ENCODE peak calls at places on chromosome 19, in five cellular contexts. One of them, this sample, is unnamed.

GRCh38 chr19:32252333-32252669 is 93.1 kb upstream of the ZNF507 start:
- DNase-seq in BJ: no peak
- DNase-seq in retinal pigment epithelial cell: no peak
- DNase-seq in OCI-LY7: no peak
- DNase-seq in lower leg skin: peak
- DNase-seq in this sample: no peak

GRCh38 chr19:42091300-42092266 is 15.6 kb downstream of the ZNF574 start:
- DNase-seq in OCI-LY7: no peak
- DNase-seq in retinal pigment epithelial cell: no peak
- DNase-seq in lower leg skin: no peak
- DNase-seq in BJ: no peak
- DNase-seq in this sample: no peak

GRCh38 chr19:37361994-37362393 is 8.9 kb upstream of the ZNF527 start:
- DNase-seq in BJ: peak
- DNase-seq in OCI-LY7: no peak
- DNase-seq in lower leg skin: no peak
- DNase-seq in retinal pigment epithelial cell: peak
- DNase-seq in this sample: no peak

GRCh38 chr19:2663920-2664571 is 38.4 kb downstream of the GNG7 start:
- DNase-seq in retinal pigment epithelial cell: no peak
- DNase-seq in BJ: no peak
- DNase-seq in lower leg skin: no peak
- DNase-seq in OCI-LY7: peak
- DNase-seq in this sample: no peak

GRCh38 chr19:10182847-10183246 is 11.9 kb downstream of the DNMT1 start:
- DNase-seq in BJ: no peak
- DNase-seq in retinal pigment epithelial cell: no peak
- DNase-seq in OCI-LY7: no peak
- DNase-seq in lower leg skin: no peak
- DNase-seq in this sample: no peak

GRCh38 chr19:45473366-45474190 is 5.8 kb downstream of the FOSB start:
- DNase-seq in BJ: no peak
- DNase-seq in retinal pigment epithelial cell: no peak
- DNase-seq in OCI-LY7: no peak
- DNase-seq in lower leg skin: no peak
- DNase-seq in this sample: no peak

GRCh38 chr19:3034845-3035541 is 5.9 kb upstream of the TLE2 start:
- DNase-seq in lower leg skin: no peak
- DNase-seq in retinal pigment epithelial cell: no peak
- DNase-seq in OCI-LY7: peak
- DNase-seq in BJ: no peak
- DNase-seq in this sample: no peak

GRCh38 chr19:57559008-57559403 is 657 bp downstream of the ZNF550 start:
- DNase-seq in retinal pigment epithelial cell: no peak
- DNase-seq in lower leg skin: no peak
- DNase-seq in BJ: no peak
- DNase-seq in OCI-LY7: peak
- DNase-seq in this sample: no peak

GRCh38 chr19:16167055-16167454 is 6.3 kb downstream of the CIB3 start:
- DNase-seq in OCI-LY7: no peak
- DNase-seq in retinal pigment epithelial cell: no peak
- DNase-seq in BJ: no peak
- DNase-seq in lower leg skin: no peak
- DNase-seq in this sample: no peak

GRCh38 chr19:41350735-41351338 is 2.9 kb downstream of the TGFB1 start:
- DNase-seq in lower leg skin: no peak
- DNase-seq in OCI-LY7: no peak
- DNase-seq in BJ: no peak
- DNase-seq in retinal pigment epithelial cell: no peak
- DNase-seq in this sample: no peak

GRCh38 chr19:29884466-29884865 is 57.6 kb upstream of the URI1 start:
- DNase-seq in OCI-LY7: no peak
- DNase-seq in retinal pigment epithelial cell: no peak
- DNase-seq in BJ: no peak
- DNase-seq in lower leg skin: no peak
- DNase-seq in this sample: no peak

GRCh38 chr19:52307275-52307674 is 10.3 kb downstream of the ZNF480 start:
- DNase-seq in lower leg skin: no peak
- DNase-seq in BJ: no peak
- DNase-seq in retinal pigment epithelial cell: no peak
- DNase-seq in OCI-LY7: peak
- DNase-seq in this sample: no peak

GRCh38 chr19:51375504-51376221 is 3.2 kb upstream of the NKG7 start:
- DNase-seq in BJ: no peak
- DNase-seq in retinal pigment epithelial cell: no peak
- DNase-seq in OCI-LY7: no peak
- DNase-seq in lower leg skin: no peak
- DNase-seq in this sample: no peak

GRCh38 chr19:10655457-10656312 is 1.5 kb downstream of the ILF3 start:
- DNase-seq in retinal pigment epithelial cell: no peak
- DNase-seq in BJ: no peak
- DNase-seq in OCI-LY7: peak
- DNase-seq in lower leg skin: no peak
- DNase-seq in this sample: no peak

GRCh38 chr19:29806098-29806866 is 5.5 kb upstream of the CCNE1 start:
- DNase-seq in lower leg skin: no peak
- DNase-seq in OCI-LY7: no peak
- DNase-seq in BJ: no peak
- DNase-seq in retinal pigment epithelial cell: peak
- DNase-seq in this sample: no peak

GRCh38 chr19:18897108-18898029 is 1.4 kb upstream of the CERS1 start:
- DNase-seq in OCI-LY7: no peak
- DNase-seq in BJ: no peak
- DNase-seq in lower leg skin: no peak
- DNase-seq in retinal pigment epithelial cell: no peak
- DNase-seq in this sample: no peak

GRCh38 chr19:7926021-7926726 is at the start of gene CTXN1:
- DNase-seq in OCI-LY7: peak
- DNase-seq in BJ: no peak
- DNase-seq in retinal pigment epithelial cell: no peak
- DNase-seq in lower leg skin: no peak
- DNase-seq in this sample: no peak

GRCh38 chr19:10737680-10738079 is 19.8 kb downstream of the DNM2 start:
- DNase-seq in lower leg skin: no peak
- DNase-seq in OCI-LY7: peak
- DNase-seq in BJ: no peak
- DNase-seq in retinal pigment epithelial cell: no peak
- DNase-seq in this sample: no peak

GRCh38 chr19:58395220-58395978 is at the start of gene RNF225:
- DNase-seq in retinal pigment epithelial cell: no peak
- DNase-seq in OCI-LY7: no peak
- DNase-seq in BJ: no peak
- DNase-seq in lower leg skin: no peak
- DNase-seq in this sample: no peak

GRCh38 chr19:2342656-2343288 is 14.3 kb downstream of the SPPL2B start:
- DNase-seq in OCI-LY7: no peak
- DNase-seq in lower leg skin: no peak
- DNase-seq in BJ: no peak
- DNase-seq in retinal pigment epithelial cell: no peak
- DNase-seq in this sample: no peak

GRCh38 chr19:15251749-15252397 is 19.6 kb upstream of the EPHX3 start:
- DNase-seq in lower leg skin: peak
- DNase-seq in BJ: peak
- DNase-seq in retinal pigment epithelial cell: peak
- DNase-seq in OCI-LY7: no peak
- DNase-seq in this sample: no peak

GRCh38 chr19:3184847-3185481 is 766 bp upstream of the NCLN start:
- DNase-seq in retinal pigment epithelial cell: no peak
- DNase-seq in BJ: no peak
- DNase-seq in OCI-LY7: peak
- DNase-seq in lower leg skin: no peak
- DNase-seq in this sample: no peak

GRCh38 chr19:21134934-21135366 is 6.9 kb upstream of the ZNF431 start:
- DNase-seq in BJ: no peak
- DNase-seq in retinal pigment epithelial cell: no peak
- DNase-seq in OCI-LY7: no peak
- DNase-seq in lower leg skin: no peak
- DNase-seq in this sample: no peak

GRCh38 chr19:13044160-13044853 is 49.0 kb downstream of the NFIX start:
- DNase-seq in OCI-LY7: no peak
- DNase-seq in lower leg skin: no peak
- DNase-seq in retinal pigment epithelial cell: no peak
- DNase-seq in BJ: no peak
- DNase-seq in this sample: no peak

GRCh38 chr19:6723108-6723618 is 2.7 kb upstream of the C3 start:
- DNase-seq in retinal pigment epithelial cell: peak
- DNase-seq in lower leg skin: no peak
- DNase-seq in OCI-LY7: no peak
- DNase-seq in BJ: no peak
- DNase-seq in this sample: no peak

GRCh38 chr19:5891938-5892771 is 11.4 kb downstream of the NDUFA11 start:
- DNase-seq in BJ: no peak
- DNase-seq in retinal pigment epithelial cell: no peak
- DNase-seq in lower leg skin: no peak
- DNase-seq in OCI-LY7: peak
- DNase-seq in this sample: no peak

GRCh38 chr19:43560687-43561086 is 14.6 kb downstream of the XRCC1 start:
- DNase-seq in retinal pigment epithelial cell: no peak
- DNase-seq in BJ: no peak
- DNase-seq in OCI-LY7: no peak
- DNase-seq in lower leg skin: no peak
- DNase-seq in this sample: no peak

GRCh38 chr19:45457776-45458175 is 10.0 kb upstream of the FOSB start:
- DNase-seq in lower leg skin: no peak
- DNase-seq in retinal pigment epithelial cell: no peak
- DNase-seq in BJ: no peak
- DNase-seq in OCI-LY7: no peak
- DNase-seq in this sample: no peak

GRCh38 chr19:6481541-6482342 is at the start of gene DENND1C:
- DNase-seq in BJ: no peak
- DNase-seq in retinal pigment epithelial cell: no peak
- DNase-seq in OCI-LY7: peak
- DNase-seq in lower leg skin: no peak
- DNase-seq in this sample: no peak

GRCh38 chr19:45154064-45154827 is 6.5 kb downstream of the NKPD1 start:
- DNase-seq in retinal pigment epithelial cell: peak
- DNase-seq in lower leg skin: no peak
- DNase-seq in BJ: no peak
- DNase-seq in OCI-LY7: no peak
- DNase-seq in this sample: no peak

DNA sequence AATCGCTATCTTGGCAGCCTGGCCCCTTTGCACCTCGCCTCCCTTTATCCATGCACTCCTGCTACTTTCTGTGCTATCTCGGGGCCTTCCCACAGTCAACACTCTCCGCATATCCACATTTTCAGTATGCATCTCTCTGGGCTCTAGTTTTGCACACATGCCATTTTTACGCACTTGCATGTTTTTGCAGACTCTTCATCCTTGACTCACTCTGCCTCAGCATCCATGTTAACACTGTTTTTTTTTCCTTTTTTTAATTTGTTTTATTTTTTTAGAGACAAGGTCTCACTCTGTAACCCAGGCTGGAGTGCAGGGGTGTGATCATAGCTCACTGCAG is 2.5 kb downstream of the MAMSTR start:
- DNase-seq in OCI-LY7: no peak
- DNase-seq in retinal pigment epithelial cell: no peak
- DNase-seq in lower leg skin: no peak
- DNase-seq in BJ: no peak
- DNase-seq in this sample: no peak
- H3K4me3 ChIP-seq in OCI-LY7: no peak
- H3K4me3 ChIP-seq in retinal pigment epithelial cell: peak
- H3K4me3 ChIP-seq in lower leg skin: no peak
- H3K4me3 ChIP-seq in BJ: peak
- H3K4me3 ChIP-seq in this sample: no peak

GRCh38 chr19:46616631-46617322 is 8.1 kb downstream of the PTGIR start:
- DNase-seq in retinal pigment epithelial cell: no peak
- DNase-seq in OCI-LY7: peak
- DNase-seq in BJ: no peak
- DNase-seq in lower leg skin: no peak
- DNase-seq in this sample: no peak
- TF ChIP-seq CTCF in retinal pigment epithelial cell: peak
- TF ChIP-seq CTCF in OCI-LY7: peak
- TF ChIP-seq CTCF in BJ: peak
- TF ChIP-seq CTCF in lower leg skin: no peak
- TF ChIP-seq CTCF in this sample: peak

GRCh38 chr19:34189199-34189916 is 17.1 kb downstream of the LSM14A start:
- DNase-seq in lower leg skin: no peak
- DNase-seq in retinal pigment epithelial cell: no peak
- DNase-seq in BJ: no peak
- DNase-seq in OCI-LY7: no peak
- DNase-seq in this sample: no peak
- H3K4me3 ChIP-seq in lower leg skin: no peak
- H3K4me3 ChIP-seq in retinal pigment epithelial cell: no peak
- H3K4me3 ChIP-seq in BJ: no peak
- H3K4me3 ChIP-seq in OCI-LY7: no peak
- H3K4me3 ChIP-seq in this sample: no peak

DNA sequence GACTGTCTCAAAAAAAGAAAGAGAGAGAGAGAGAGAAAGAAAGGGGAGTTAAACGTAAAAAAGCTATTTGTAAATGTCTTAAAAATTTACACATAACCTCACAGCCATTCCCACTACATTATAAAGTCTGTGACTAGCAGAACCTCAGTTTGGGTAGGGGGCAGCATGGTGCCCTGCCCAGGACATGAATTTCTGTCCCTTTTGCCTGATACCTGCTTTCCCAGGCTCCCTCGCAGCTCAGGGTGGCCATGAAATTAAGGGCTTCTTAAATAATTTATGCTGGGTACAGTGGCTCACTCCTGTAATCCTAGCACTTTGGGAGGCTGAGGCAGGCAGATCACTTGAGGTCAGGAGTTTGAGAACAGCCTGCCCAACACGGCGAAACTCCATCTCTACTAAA is 4.8 kb downstream of the IFNL1 start:
- DNase-seq in BJ: no peak
- DNase-seq in OCI-LY7: no peak
- DNase-seq in lower leg skin: peak
- DNase-seq in retinal pigment epithelial cell: no peak
- DNase-seq in this sample: no peak
- TF ChIP-seq CTCF in BJ: no peak
- TF ChIP-seq CTCF in OCI-LY7: no peak
- TF ChIP-seq CTCF in lower leg skin: no peak
- TF ChIP-seq CTCF in retinal pigment epithelial cell: no peak
- TF ChIP-seq CTCF in this sample: no peak

This sample was measured in epithelial cell of proximal tubule.